ENCODE peak calls at places on chromosomes 2 and 18, in six cellular contexts. One of them, this sample, is unnamed.
A peak's percentile ranks its signal among the peaks of the same experiment; 100 is the strongest.

GRCh38 chr2:235330775-235331438 is 162.9 kb upstream of the AGAP1 start:
- DNase-seq in anterior cingulate cortex: no peak
- DNase-seq in substantia nigra: no peak
- DNase-seq in ACHN: no peak
- DNase-seq in neural crest cell: no peak
- DNase-seq in right atrium auricular region: no peak
- DNase-seq in this sample: no peak

GRCh38 chr2:241189856-241190201 is 1.4 kb downstream of the ANO7 start:
- DNase-seq in anterior cingulate cortex: no peak
- DNase-seq in substantia nigra: no peak
- DNase-seq in ACHN: no peak
- DNase-seq in neural crest cell: no peak
- DNase-seq in right atrium auricular region: no peak
- DNase-seq in this sample: no peak

GRCh38 chr2:120760446-120761135 is 24.9 kb downstream of the GLI2 start:
- DNase-seq in anterior cingulate cortex: no peak
- DNase-seq in substantia nigra: no peak
- DNase-seq in ACHN: peak; percentile 7
- DNase-seq in neural crest cell: no peak
- DNase-seq in right atrium auricular region: no peak
- DNase-seq in this sample: no peak

GRCh38 chr2:95047629-95048510 is 22.4 kb downstream of the MAL start:
- DNase-seq in anterior cingulate cortex: no peak
- DNase-seq in substantia nigra: no peak
- DNase-seq in ACHN: no peak
- DNase-seq in neural crest cell: no peak
- DNase-seq in right atrium auricular region: no peak
- DNase-seq in this sample: no peak

GRCh38 chr2:71452565-71452964 is 796 bp upstream of the DYSF start:
- DNase-seq in anterior cingulate cortex: no peak
- DNase-seq in substantia nigra: no peak
- DNase-seq in ACHN: peak; percentile 65
- DNase-seq in neural crest cell: no peak
- DNase-seq in right atrium auricular region: no peak
- DNase-seq in this sample: no peak

GRCh38 chr2:240929364-240930095 is 23.4 kb downstream of the CROCC2 start:
- DNase-seq in anterior cingulate cortex: no peak
- DNase-seq in substantia nigra: no peak
- DNase-seq in ACHN: no peak
- DNase-seq in neural crest cell: no peak
- DNase-seq in right atrium auricular region: no peak
- DNase-seq in this sample: no peak

GRCh38 chr2:61380120-61380881 is 90.6 kb downstream of the USP34 start:
- DNase-seq in anterior cingulate cortex: no peak
- DNase-seq in substantia nigra: no peak
- DNase-seq in ACHN: no peak
- DNase-seq in neural crest cell: no peak
- DNase-seq in right atrium auricular region: no peak
- DNase-seq in this sample: no peak

GRCh38 chr2:6103949-6104348 is 411.8 kb downstream of the SOX11 start:
- DNase-seq in anterior cingulate cortex: no peak
- DNase-seq in substantia nigra: no peak
- DNase-seq in ACHN: no peak
- DNase-seq in neural crest cell: no peak
- DNase-seq in right atrium auricular region: no peak
- DNase-seq in this sample: no peak

GRCh38 chr2:161243312-161243711 is 64.9 kb upstream of the PSMD14 start:
- DNase-seq in anterior cingulate cortex: no peak
- DNase-seq in substantia nigra: no peak
- DNase-seq in ACHN: no peak
- DNase-seq in neural crest cell: no peak
- DNase-seq in right atrium auricular region: no peak
- DNase-seq in this sample: no peak

GRCh38 chr2:216877085-216877484 is 17.2 kb upstream of the TNP1 start:
- DNase-seq in anterior cingulate cortex: no peak
- DNase-seq in substantia nigra: no peak
- DNase-seq in ACHN: peak; percentile 12
- DNase-seq in neural crest cell: no peak
- DNase-seq in right atrium auricular region: no peak
- DNase-seq in this sample: no peak

GRCh38 chr2:234368861-234369261 is 128.0 kb downstream of the ARL4C start:
- DNase-seq in anterior cingulate cortex: no peak
- DNase-seq in substantia nigra: peak; percentile 41
- DNase-seq in ACHN: peak; percentile 51
- DNase-seq in neural crest cell: no peak
- DNase-seq in right atrium auricular region: no peak
- DNase-seq in this sample: no peak

GRCh38 chr2:25090801-25091200 is 48.9 kb downstream of the EFR3B start:
- DNase-seq in anterior cingulate cortex: no peak
- DNase-seq in substantia nigra: no peak
- DNase-seq in ACHN: no peak
- DNase-seq in neural crest cell: no peak
- DNase-seq in right atrium auricular region: no peak
- DNase-seq in this sample: no peak

GRCh38 chr18:67428805-67429204 is 87.7 kb downstream of the DSEL start:
- DNase-seq in anterior cingulate cortex: no peak
- DNase-seq in substantia nigra: no peak
- DNase-seq in ACHN: no peak
- DNase-seq in neural crest cell: no peak
- DNase-seq in right atrium auricular region: no peak
- DNase-seq in this sample: no peak